ENCODE peak calls at places on chromosome 6, in five cellular contexts. One of them, this sample, is unnamed.

GRCh38 chr6:134810402-134810801 is 139.5 kb downstream of the ALDH8A1 start:
- DNase-seq in RWPE1: no peak
- DNase-seq in heart right ventricle: no peak
- DNase-seq in activated CD8-positive, alpha-beta T cell treated with anti-CD3 and anti-CD28 coated beads for 36 hours: no peak
- DNase-seq in HepG2: no peak
- DNase-seq in this sample: no peak

GRCh38 chr6:82589509-82590206 is 226.0 kb downstream of the TPBG start:
- DNase-seq in HepG2: peak
- DNase-seq in activated CD8-positive, alpha-beta T cell treated with anti-CD3 and anti-CD28 coated beads for 36 hours: peak
- DNase-seq in RWPE1: peak
- DNase-seq in heart right ventricle: no peak
- DNase-seq in this sample: peak

GRCh38 chr6:91659881-91660280 is 1073.0 kb upstream of the MAP3K7 start:
- DNase-seq in activated CD8-positive, alpha-beta T cell treated with anti-CD3 and anti-CD28 coated beads for 36 hours: no peak
- DNase-seq in RWPE1: no peak
- DNase-seq in HepG2: no peak
- DNase-seq in heart right ventricle: no peak
- DNase-seq in this sample: no peak

GRCh38 chr6:32668226-32668747 is 1.8 kb upstream of the HLA-DQB1 start:
- DNase-seq in heart right ventricle: no peak
- DNase-seq in RWPE1: peak
- DNase-seq in activated CD8-positive, alpha-beta T cell treated with anti-CD3 and anti-CD28 coated beads for 36 hours: peak
- DNase-seq in HepG2: peak
- DNase-seq in this sample: no peak

GRCh38 chr6:116373940-116374339 is 3.2 kb downstream of the DSE start:
- DNase-seq in heart right ventricle: no peak
- DNase-seq in HepG2: no peak
- DNase-seq in RWPE1: no peak
- DNase-seq in activated CD8-positive, alpha-beta T cell treated with anti-CD3 and anti-CD28 coated beads for 36 hours: no peak
- DNase-seq in this sample: no peak

GRCh38 chr6:4388675-4389074 is 253.3 kb upstream of the ECI2 start:
- DNase-seq in activated CD8-positive, alpha-beta T cell treated with anti-CD3 and anti-CD28 coated beads for 36 hours: no peak
- DNase-seq in heart right ventricle: no peak
- DNase-seq in HepG2: no peak
- DNase-seq in RWPE1: no peak
- DNase-seq in this sample: no peak

GRCh38 chr6:21185849-21186478 is 407.6 kb upstream of the SOX4 start:
- DNase-seq in heart right ventricle: no peak
- DNase-seq in RWPE1: no peak
- DNase-seq in activated CD8-positive, alpha-beta T cell treated with anti-CD3 and anti-CD28 coated beads for 36 hours: no peak
- DNase-seq in HepG2: no peak
- DNase-seq in this sample: no peak

GRCh38 chr6:121760191-121760590 is 324.7 kb downstream of the GJA1 start:
- DNase-seq in RWPE1: no peak
- DNase-seq in activated CD8-positive, alpha-beta T cell treated with anti-CD3 and anti-CD28 coated beads for 36 hours: no peak
- DNase-seq in heart right ventricle: no peak
- DNase-seq in HepG2: no peak
- DNase-seq in this sample: no peak

GRCh38 chr6:49550413-49551125 is at the start of gene C6orf141:
- DNase-seq in activated CD8-positive, alpha-beta T cell treated with anti-CD3 and anti-CD28 coated beads for 36 hours: peak
- DNase-seq in HepG2: no peak
- DNase-seq in RWPE1: peak
- DNase-seq in heart right ventricle: no peak
- DNase-seq in this sample: peak

GRCh38 chr6:7033202-7033601 is 74.6 kb upstream of the RREB1 start:
- DNase-seq in activated CD8-positive, alpha-beta T cell treated with anti-CD3 and anti-CD28 coated beads for 36 hours: no peak
- DNase-seq in heart right ventricle: no peak
- DNase-seq in HepG2: no peak
- DNase-seq in RWPE1: no peak
- DNase-seq in this sample: no peak

GRCh38 chr6:52213127-52213526 is 27.0 kb downstream of the IL17A start:
- DNase-seq in activated CD8-positive, alpha-beta T cell treated with anti-CD3 and anti-CD28 coated beads for 36 hours: peak
- DNase-seq in RWPE1: no peak
- DNase-seq in heart right ventricle: no peak
- DNase-seq in HepG2: peak
- DNase-seq in this sample: no peak
- TF ChIP-seq CTCF in activated CD8-positive, alpha-beta T cell treated with anti-CD3 and anti-CD28 coated beads for 36 hours: no peak
- TF ChIP-seq CTCF in RWPE1: no peak
- TF ChIP-seq CTCF in heart right ventricle: no peak
- TF ChIP-seq CTCF in HepG2: peak
- TF ChIP-seq CTCF in this sample: no peak

GRCh38 chr6:10343320-10343719 is 71.6 kb downstream of the TFAP2A start:
- DNase-seq in HepG2: no peak
- DNase-seq in activated CD8-positive, alpha-beta T cell treated with anti-CD3 and anti-CD28 coated beads for 36 hours: no peak
- DNase-seq in RWPE1: no peak
- DNase-seq in heart right ventricle: no peak
- DNase-seq in this sample: no peak
- TF ChIP-seq CTCF in HepG2: no peak
- TF ChIP-seq CTCF in activated CD8-positive, alpha-beta T cell treated with anti-CD3 and anti-CD28 coated beads for 36 hours: no peak
- TF ChIP-seq CTCF in RWPE1: no peak
- TF ChIP-seq CTCF in heart right ventricle: no peak
- TF ChIP-seq CTCF in this sample: no peak

GRCh38 chr6:148064406-148065134 is 278.1 kb upstream of the SASH1 start:
- DNase-seq in activated CD8-positive, alpha-beta T cell treated with anti-CD3 and anti-CD28 coated beads for 36 hours: no peak
- DNase-seq in heart right ventricle: peak
- DNase-seq in HepG2: no peak
- DNase-seq in RWPE1: no peak
- DNase-seq in this sample: no peak
- TF ChIP-seq CTCF in activated CD8-positive, alpha-beta T cell treated with anti-CD3 and anti-CD28 coated beads for 36 hours: no peak
- TF ChIP-seq CTCF in heart right ventricle: no peak
- TF ChIP-seq CTCF in HepG2: no peak
- TF ChIP-seq CTCF in RWPE1: no peak
- TF ChIP-seq CTCF in this sample: no peak

DNA sequence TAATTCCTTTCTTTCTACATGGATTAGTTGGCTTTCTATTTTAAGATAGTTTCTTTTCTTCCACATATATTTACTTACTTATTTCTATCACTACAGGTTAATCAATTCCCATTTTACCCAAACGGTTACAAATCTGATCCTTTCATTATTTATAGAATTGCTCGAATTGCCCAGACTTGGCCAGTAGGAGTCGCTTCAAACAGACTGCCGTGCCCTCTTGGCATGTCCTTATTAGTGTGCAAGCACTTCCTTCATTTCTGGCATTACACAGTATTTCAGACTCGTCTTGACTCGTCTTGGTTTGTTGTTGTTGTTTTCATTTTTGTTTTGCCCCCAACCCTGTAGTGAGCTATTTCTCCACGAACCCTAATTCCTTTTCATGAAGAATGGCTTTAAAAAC is 74.6 kb downstream of the SAMD3 start:
- DNase-seq in heart right ventricle: no peak
- DNase-seq in RWPE1: no peak
- DNase-seq in activated CD8-positive, alpha-beta T cell treated with anti-CD3 and anti-CD28 coated beads for 36 hours: peak
- DNase-seq in HepG2: no peak
- DNase-seq in this sample: no peak
- TF ChIP-seq CTCF in heart right ventricle: no peak
- TF ChIP-seq CTCF in RWPE1: no peak
- TF ChIP-seq CTCF in activated CD8-positive, alpha-beta T cell treated with anti-CD3 and anti-CD28 coated beads for 36 hours: peak
- TF ChIP-seq CTCF in HepG2: peak
- TF ChIP-seq CTCF in this sample: peak

GRCh38 chr6:11245406-11245990 is 13.0 kb upstream of the NEDD9 start:
- DNase-seq in activated CD8-positive, alpha-beta T cell treated with anti-CD3 and anti-CD28 coated beads for 36 hours: no peak
- DNase-seq in HepG2: no peak
- DNase-seq in heart right ventricle: no peak
- DNase-seq in RWPE1: no peak
- DNase-seq in this sample: no peak
- TF ChIP-seq CTCF in activated CD8-positive, alpha-beta T cell treated with anti-CD3 and anti-CD28 coated beads for 36 hours: no peak
- TF ChIP-seq CTCF in HepG2: no peak
- TF ChIP-seq CTCF in heart right ventricle: no peak
- TF ChIP-seq CTCF in RWPE1: no peak
- TF ChIP-seq CTCF in this sample: no peak

DNA sequence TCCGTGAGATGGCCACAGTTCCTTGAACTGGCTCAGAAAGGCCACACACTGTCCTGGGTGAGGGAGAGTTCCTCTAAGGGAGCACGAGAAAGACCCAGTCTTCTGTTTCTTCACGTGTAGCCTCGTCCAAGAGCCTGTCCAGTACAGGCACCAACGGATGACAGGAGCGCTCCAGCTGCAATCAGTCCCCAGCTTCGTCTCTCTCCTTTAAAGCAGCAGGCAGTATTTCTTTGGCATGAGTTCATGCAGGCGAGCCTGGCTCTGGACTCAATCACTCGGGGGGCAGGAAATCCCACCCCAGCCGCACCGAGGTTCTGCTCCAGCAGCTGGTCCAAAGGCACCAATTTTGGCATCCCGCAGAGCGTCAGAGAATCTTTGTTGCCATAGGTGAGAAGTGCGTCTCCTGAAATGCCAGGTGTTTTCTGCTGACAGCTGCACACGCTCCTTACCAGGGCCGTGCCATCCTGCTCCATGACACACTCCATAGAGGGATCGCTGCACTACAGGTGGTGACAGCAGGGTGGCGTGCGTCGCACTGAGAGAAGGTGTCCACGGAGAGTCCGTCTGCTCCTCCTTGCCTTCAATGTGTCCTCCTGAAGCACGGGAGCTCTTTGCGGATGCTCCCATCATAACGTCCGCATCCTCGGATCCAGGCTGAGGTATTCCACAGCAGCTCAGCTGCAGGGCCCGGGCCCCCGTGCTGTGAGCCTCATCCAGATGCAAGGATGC is 59.6 kb upstream of the AFDN start:
- DNase-seq in heart right ventricle: no peak
- DNase-seq in RWPE1: no peak
- DNase-seq in HepG2: no peak
- DNase-seq in activated CD8-positive, alpha-beta T cell treated with anti-CD3 and anti-CD28 coated beads for 36 hours: no peak
- DNase-seq in this sample: no peak
- TF ChIP-seq CTCF in heart right ventricle: no peak
- TF ChIP-seq CTCF in RWPE1: no peak
- TF ChIP-seq CTCF in HepG2: peak
- TF ChIP-seq CTCF in activated CD8-positive, alpha-beta T cell treated with anti-CD3 and anti-CD28 coated beads for 36 hours: no peak
- TF ChIP-seq CTCF in this sample: no peak

DNA sequence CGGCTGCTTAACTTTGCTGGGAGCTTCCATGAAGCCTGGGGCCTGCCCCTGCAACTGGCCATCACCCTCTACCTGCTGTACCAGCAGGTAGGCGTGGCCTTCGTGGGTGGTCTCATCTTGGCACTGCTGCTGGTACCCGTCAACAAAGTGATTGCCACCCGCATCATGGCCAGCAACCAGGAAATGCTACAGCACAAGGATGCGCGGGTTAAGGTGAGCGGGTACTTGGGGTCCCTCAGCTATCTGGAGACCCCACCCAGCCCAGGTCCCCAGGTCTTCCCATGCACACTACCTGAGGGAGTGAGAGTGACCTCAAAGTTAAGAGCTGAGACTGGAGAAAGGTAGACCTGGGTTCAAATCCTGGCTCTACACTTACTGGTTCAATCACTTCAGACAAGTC is 5.8 kb downstream of the ABCC10 start:
- DNase-seq in heart right ventricle: no peak
- DNase-seq in HepG2: no peak
- DNase-seq in RWPE1: no peak
- DNase-seq in activated CD8-positive, alpha-beta T cell treated with anti-CD3 and anti-CD28 coated beads for 36 hours: no peak
- DNase-seq in this sample: no peak
- TF ChIP-seq CTCF in heart right ventricle: no peak
- TF ChIP-seq CTCF in HepG2: no peak
- TF ChIP-seq CTCF in RWPE1: no peak
- TF ChIP-seq CTCF in activated CD8-positive, alpha-beta T cell treated with anti-CD3 and anti-CD28 coated beads for 36 hours: no peak
- TF ChIP-seq CTCF in this sample: no peak

GRCh38 chr6:125753218-125753936 is 3.9 kb downstream of the HEY2 start:
- DNase-seq in RWPE1: no peak
- DNase-seq in heart right ventricle: no peak
- DNase-seq in HepG2: peak
- DNase-seq in activated CD8-positive, alpha-beta T cell treated with anti-CD3 and anti-CD28 coated beads for 36 hours: no peak
- DNase-seq in this sample: no peak

GRCh38 chr6:125759959-125760457 is 10.6 kb downstream of the HEY2 start:
- DNase-seq in activated CD8-positive, alpha-beta T cell treated with anti-CD3 and anti-CD28 coated beads for 36 hours: no peak
- DNase-seq in heart right ventricle: no peak
- DNase-seq in HepG2: no peak
- DNase-seq in RWPE1: no peak
- DNase-seq in this sample: no peak

GRCh38 chr6:125764105-125764671 is 14.8 kb downstream of the HEY2 start:
- DNase-seq in heart right ventricle: no peak
- DNase-seq in HepG2: no peak
- DNase-seq in activated CD8-positive, alpha-beta T cell treated with anti-CD3 and anti-CD28 coated beads for 36 hours: no peak
- DNase-seq in RWPE1: no peak
- DNase-seq in this sample: no peak

GRCh38 chr6:125753937-125754259 is 4.5 kb downstream of the HEY2 start:
- DNase-seq in RWPE1: no peak
- DNase-seq in heart right ventricle: no peak
- DNase-seq in HepG2: no peak
- DNase-seq in activated CD8-positive, alpha-beta T cell treated with anti-CD3 and anti-CD28 coated beads for 36 hours: no peak
- DNase-seq in this sample: no peak

GRCh38 chr6:125759184-125759902 is 9.9 kb downstream of the HEY2 start:
- DNase-seq in HepG2: no peak
- DNase-seq in activated CD8-positive, alpha-beta T cell treated with anti-CD3 and anti-CD28 coated beads for 36 hours: peak
- DNase-seq in heart right ventricle: peak
- DNase-seq in RWPE1: no peak
- DNase-seq in this sample: peak
- TF ChIP-seq CTCF in HepG2: peak
- TF ChIP-seq CTCF in activated CD8-positive, alpha-beta T cell treated with anti-CD3 and anti-CD28 coated beads for 36 hours: peak
- TF ChIP-seq CTCF in heart right ventricle: no peak
- TF ChIP-seq CTCF in RWPE1: no peak
- TF ChIP-seq CTCF in this sample: peak

DNA sequence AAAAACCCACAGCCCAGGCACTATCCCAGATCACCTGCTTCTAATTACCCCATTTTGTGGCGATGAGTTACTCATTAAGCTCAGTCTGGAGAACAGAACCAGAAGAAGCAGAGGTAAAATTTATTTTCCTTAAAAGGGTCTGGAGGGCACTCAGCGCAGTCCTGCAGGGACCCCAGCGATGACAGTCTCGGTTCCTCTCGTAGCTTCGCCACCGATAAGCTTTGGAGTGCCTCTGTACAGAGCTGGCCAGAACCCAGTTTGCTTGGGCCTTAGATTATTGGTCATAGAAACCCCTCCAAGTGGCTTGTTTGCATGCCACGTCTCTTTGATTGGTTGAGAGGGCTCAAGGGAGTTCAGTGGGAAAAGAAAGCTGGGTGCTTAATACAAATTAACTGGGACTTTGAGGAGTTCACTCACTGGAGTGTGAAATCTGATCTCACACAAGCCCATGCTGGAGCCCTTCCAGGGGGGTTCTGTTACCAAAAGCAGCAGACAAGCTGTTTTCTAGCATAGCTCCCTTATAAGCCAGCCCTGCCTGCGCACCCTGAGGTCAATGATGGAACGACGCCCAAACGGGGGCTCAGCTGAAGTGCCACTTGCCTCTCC is 158.5 kb upstream of the ARID1B start:
- DNase-seq in RWPE1: no peak
- DNase-seq in activated CD8-positive, alpha-beta T cell treated with anti-CD3 and anti-CD28 coated beads for 36 hours: no peak
- DNase-seq in HepG2: no peak
- DNase-seq in heart right ventricle: no peak
- DNase-seq in this sample: peak
- TF ChIP-seq CTCF in RWPE1: no peak
- TF ChIP-seq CTCF in activated CD8-positive, alpha-beta T cell treated with anti-CD3 and anti-CD28 coated beads for 36 hours: no peak
- TF ChIP-seq CTCF in HepG2: no peak
- TF ChIP-seq CTCF in heart right ventricle: no peak
- TF ChIP-seq CTCF in this sample: no peak

This sample was measured in glutamatergic neuron.